ENCODE peak calls at places on chromosomes 6 and 20, in five cellular contexts. Q, C, P, Z and U are unnamed samples.

GRCh38 chr20:64176548-64177419 is 12.5 kb downstream of the MYT1 start:
- DNase-seq in Q (no peak), C (no peak), P (no peak), Z (no peak), U (no peak)

GRCh38 chr6:168927026-168927425 is 326.6 kb downstream of the THBS2 start:
- DNase-seq in Q (no peak), C (no peak), P (no peak), Z (no peak), U (no peak)

GRCh38 chr20:45407783-45408645 is at the start of gene DBNDD2:
- DNase-seq in Q (no peak), C (no peak), P (no peak), Z (no peak), U (no peak)

GRCh38 chr6:157609556-157609955 is 213.5 kb upstream of the SNX9 start:
- DNase-seq in Q (no peak), C (no peak), P (no peak), Z (no peak), U (no peak)

GRCh38 chr6:146358341-146359046 is 185.1 kb upstream of the RAB32 start:
- DNase-seq in Q (no peak), C (peak; percentile 75), P (no peak), Z (no peak), U (no peak)

GRCh38 chr6:52532457-52532856 is 44.4 kb downstream of the TRAM2 start:
- DNase-seq in Q (no peak), C (no peak), P (no peak), Z (no peak), U (no peak)

GRCh38 chr6:29793796-29794195 is 33.8 kb upstream of the HLA-G start:
- DNase-seq in Q (no peak), C (no peak), P (no peak), Z (no peak), U (no peak)

GRCh38 chr20:43404880-43405279 is 52.8 kb upstream of the SRSF6 start:
- DNase-seq in Q (peak; percentile 28), C (no peak), P (no peak), Z (no peak), U (no peak)

GRCh38 chr20:325889-326644 is 715 bp downstream of the SOX12 start:
- DNase-seq in Q (peak; percentile 92), C (peak; percentile 69), P (peak; percentile 69), Z (peak; percentile 60), U (peak; percentile 55)

GRCh38 chr6:111667921-111668320 is 62.2 kb upstream of the TRAF3IP2 start:
- DNase-seq in Q (no peak), C (no peak), P (no peak), Z (no peak), U (no peak)

GRCh38 chr6:26025894-26026832 is 61.1 kb upstream of the HFE start:
- DNase-seq in Q (peak; percentile 96), C (peak; percentile 97), P (peak; percentile 97), Z (peak; percentile 86), U (peak; percentile 86)

GRCh38 chr20:63522091-63522868 is 1.7 kb downstream of the PPDPF start:
- DNase-seq in Q (no peak), C (no peak), P (no peak), Z (no peak), U (peak; percentile 9)

GRCh38 chr6:26312501-26313390 is 52.3 kb upstream of the BTN3A2 start:
- DNase-seq in Q (peak; percentile 86), C (peak; percentile 96), P (peak; percentile 80), Z (peak; percentile 75), U (peak; percentile 59)

GRCh38 chr20:12063106-12063505 is 145.4 kb downstream of the BTBD3 start:
- DNase-seq in Q (no peak), C (no peak), P (no peak), Z (no peak), U (no peak)

GRCh38 chr20:32610897-32611218 is 25.7 kb upstream of the NOL4L start:
- DNase-seq in Q (no peak), C (no peak), P (no peak), Z (no peak), U (no peak)

GRCh38 chr6:75493400-75494064 is at the start of gene FILIP1:
- DNase-seq in Q (peak; percentile 72), C (no peak), P (no peak), Z (no peak), U (no peak)

GRCh38 chr20:51378171-51378928 is 164.2 kb downstream of the NFATC2 start:
- DNase-seq in Q (peak; percentile 63), C (no peak), P (no peak), Z (no peak), U (no peak)

GRCh38 chr6:20811112-20811746 is 277.0 kb downstream of the CDKAL1 start:
- DNase-seq in Q (peak; percentile 59), C (peak; percentile 100), P (no peak), Z (no peak), U (no peak)

GRCh38 chr6:40909811-40910210 is 129.2 kb downstream of the UNC5CL start:
- DNase-seq in Q (no peak), C (no peak), P (no peak), Z (no peak), U (no peak)

GRCh38 chr6:40914005-40914404 is 125.0 kb downstream of the UNC5CL start:
- DNase-seq in Q (no peak), C (no peak), P (no peak), Z (no peak), U (no peak)

GRCh38 chr6:40915165-40915564 is 123.9 kb downstream of the UNC5CL start:
- DNase-seq in Q (no peak), C (no peak), P (no peak), Z (no peak), U (no peak)

GRCh38 chr6:40910260-40910893 is 128.6 kb downstream of the UNC5CL start:
- DNase-seq in Q (no peak), C (no peak), P (no peak), Z (no peak), U (no peak)

DNA sequence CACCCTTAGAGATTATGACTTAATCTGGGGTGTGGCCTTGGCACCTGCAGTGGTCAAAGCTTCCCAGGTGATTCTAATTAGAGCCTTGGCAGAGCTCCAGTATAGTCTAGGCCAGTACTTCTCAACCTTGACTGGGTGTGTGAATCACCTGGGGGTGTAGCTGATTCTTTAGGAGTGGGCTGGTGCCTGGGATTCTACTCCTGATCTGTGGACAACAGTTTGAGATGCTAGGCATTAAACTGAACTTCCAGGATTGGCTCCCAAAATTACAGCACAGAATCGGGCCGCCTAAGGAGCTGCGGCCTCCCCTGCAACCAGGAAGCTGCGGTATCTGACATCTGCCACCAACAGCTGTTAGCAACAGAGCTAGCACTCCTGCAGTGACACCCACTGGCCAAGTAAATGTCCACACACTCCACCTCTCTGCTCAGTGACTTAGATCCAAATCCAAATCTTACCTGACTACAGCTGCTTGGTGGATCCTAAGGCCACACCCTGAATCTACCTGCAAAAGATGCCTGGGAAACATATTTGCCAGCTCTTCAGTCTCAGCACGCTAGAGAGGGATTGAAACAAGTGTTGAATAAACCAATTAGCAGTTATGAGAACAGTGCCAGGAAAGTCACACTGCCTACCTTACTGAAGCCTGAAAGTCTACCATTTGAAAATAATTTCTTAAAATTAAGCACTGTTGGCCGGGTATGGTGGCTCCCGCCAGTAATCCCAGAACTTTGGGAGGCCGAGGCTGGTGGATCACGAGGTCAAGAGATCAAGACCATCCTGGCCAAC is 126.7 kb downstream of the UNC5CL start:
- DNase-seq in Q (peak; percentile 51), C (no peak), P (peak; percentile 55), Z (no peak), U (no peak)
- TF ChIP-seq CTCF in Q (peak; percentile 53), C (no peak), P (peak; percentile 72), Z (peak; percentile 61), U (peak; percentile 64)

DNA sequence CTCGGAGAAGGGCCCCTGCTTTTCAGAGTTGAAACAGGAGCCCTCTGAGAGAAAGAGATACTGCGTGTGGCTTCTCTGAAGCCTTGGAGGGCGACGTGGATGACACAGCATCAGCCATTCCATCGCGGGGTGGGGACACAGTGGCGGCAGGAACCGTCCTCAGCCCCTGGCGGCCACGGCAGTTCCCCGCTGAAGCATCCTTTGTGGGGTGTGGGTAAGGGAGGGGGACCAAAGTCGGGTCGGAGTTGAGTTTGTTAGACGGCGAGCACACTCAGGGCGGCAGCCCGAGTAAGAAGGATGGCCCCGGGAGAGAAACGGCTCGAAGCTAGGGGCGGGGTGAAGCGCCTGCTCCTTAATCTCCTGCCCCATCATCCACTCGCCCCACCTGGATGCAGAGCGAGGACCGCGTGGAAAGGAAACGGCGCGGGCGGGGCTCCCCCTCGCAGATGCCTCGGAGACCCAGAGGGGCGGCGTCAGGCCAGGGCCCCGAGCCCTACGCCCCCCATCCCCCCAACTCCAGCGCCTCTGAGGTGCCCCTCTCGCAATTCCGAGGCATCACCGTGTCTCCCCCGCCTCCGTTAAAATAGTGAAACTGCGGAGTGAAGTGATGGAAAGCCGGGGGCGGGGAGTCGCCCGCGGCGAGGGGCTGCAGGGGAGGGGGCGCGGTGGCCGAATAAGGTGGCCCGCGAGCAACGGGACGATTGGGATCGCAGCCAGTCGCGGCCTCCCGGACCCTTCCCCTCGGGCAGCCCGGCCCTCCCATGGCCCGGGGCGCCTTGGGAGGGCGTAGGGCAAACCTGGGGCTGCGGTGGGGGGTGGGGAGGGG is 796 bp upstream of the RREB1 start:
- DNase-seq in Q (peak; percentile 54), C (no peak), P (peak; percentile 32), Z (peak; percentile 15), U (peak; percentile 14)
- TF ChIP-seq CTCF in Q (peak; percentile 28), C (no peak), P (peak; percentile 44), Z (peak; percentile 56), U (peak; percentile 33)

GRCh38 chr20:35344354-35344837 is 52.2 kb upstream of the FAM83C start:
- DNase-seq in Q (no peak), C (peak; percentile 91), P (no peak), Z (no peak), U (no peak)

GRCh38 chr20:35340436-35340835 is 48.2 kb upstream of the FAM83C start:
- DNase-seq in Q (no peak), C (no peak), P (no peak), Z (no peak), U (no peak)

GRCh38 chr20:35345189-35345588 is 53.0 kb upstream of the FAM83C start:
- DNase-seq in Q (no peak), C (no peak), P (no peak), Z (no peak), U (no peak)

GRCh38 chr20:35341366-35342028 is 49.3 kb upstream of the FAM83C start:
- DNase-seq in Q (no peak), C (peak; percentile 83), P (no peak), Z (no peak), U (no peak)

DNA sequence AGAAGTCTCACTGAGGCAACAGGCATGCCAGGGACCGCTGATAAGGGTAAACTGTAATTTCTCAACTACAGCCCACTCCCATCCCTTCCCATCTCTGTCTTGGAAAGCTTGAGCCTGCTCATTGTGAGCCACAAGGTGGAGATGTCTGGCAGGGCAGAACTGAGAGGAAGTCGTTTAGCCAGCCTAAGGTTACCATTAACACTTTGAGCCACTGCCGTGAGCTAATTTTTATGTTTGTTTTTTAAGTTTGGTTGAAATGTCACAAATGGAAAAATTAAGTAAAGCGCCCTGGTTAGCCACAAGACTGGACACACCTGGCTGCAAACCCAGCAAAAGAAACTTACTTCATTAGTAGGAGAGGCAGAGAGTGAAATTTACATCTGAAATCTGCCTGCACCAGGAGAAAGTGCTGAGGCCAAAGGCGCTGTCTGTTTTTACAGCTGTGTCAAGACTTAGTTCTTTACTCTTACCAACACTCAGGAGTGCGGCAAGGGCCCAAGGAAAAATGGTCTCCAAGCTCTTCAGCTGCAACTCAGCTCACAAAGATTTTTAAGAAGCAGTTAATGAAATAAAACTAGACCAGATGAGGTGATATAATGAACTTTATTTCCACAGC is 50.0 kb upstream of the FAM83C start:
- DNase-seq in Q (peak; percentile 27), C (peak; percentile 61), P (no peak), Z (no peak), U (no peak)
- TF ChIP-seq CTCF in Q (peak; percentile 40), C (peak; percentile 31), P (no peak), Z (peak; percentile 16), U (no peak)

DNA sequence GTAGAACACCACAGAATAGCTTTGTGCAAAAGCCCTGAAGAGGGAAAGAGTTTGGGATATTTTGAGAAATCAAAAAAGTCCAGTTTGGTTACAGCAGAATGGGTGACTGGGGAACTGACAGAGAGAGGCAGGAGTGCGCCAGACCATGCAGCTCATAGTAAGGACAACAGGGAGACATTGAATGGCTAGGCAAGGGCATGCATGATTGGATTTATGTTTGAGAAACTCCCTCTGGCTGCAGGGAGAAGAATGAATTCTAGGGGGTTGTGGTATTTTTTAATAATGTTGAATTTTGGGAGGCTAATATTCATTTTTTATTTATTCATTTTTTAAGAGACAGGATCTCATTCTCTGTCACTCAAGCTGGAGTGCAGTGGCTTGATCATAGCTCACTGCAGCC is 49.9 kb downstream of the TGM2 start:
- DNase-seq in Q (no peak), C (no peak), P (no peak), Z (no peak), U (no peak)
- TF ChIP-seq CTCF in Q (no peak), C (no peak), P (no peak), Z (no peak), U (no peak)